ENCODE peak calls at places on chromosomes 1 and 21, in seven cellular contexts. L is GM13976, T is glutamatergic neuron, Y is psoas muscle, F is cardiac fibroblast, B is HFFc6, Z is nephron progenitor cell. C is an unnamed sample.

GRCh38 chr1:45243476-45244343 is 37.3 kb upstream of the ZSWIM5 start:
- DNase-seq in L (no peak), T (no peak), Y (no peak), F (no peak), B (peak; percentile 21), Z (no peak), C (no peak)

GRCh38 chr1:48061162-48062136 is 64.3 kb upstream of the TRABD2B start:
- DNase-seq in L (peak; percentile 47), T (peak; percentile 66), Y (no peak), F (peak; percentile 71), B (no peak), Z (peak; percentile 68), C (peak; percentile 80)

GRCh38 chr1:196317535-196318522 is 290.4 kb downstream of the KCNT2 start:
- DNase-seq in L (no peak), T (peak; percentile 44), Y (no peak), F (peak; percentile 70), B (peak; percentile 43), Z (peak; percentile 15), C (peak; percentile 78)

GRCh38 chr1:175317309-175317708 is 124.7 kb upstream of the KIAA0040 start:
- DNase-seq in L (no peak), T (peak; percentile 29), Y (no peak), F (no peak), B (no peak), Z (peak; percentile 17), C (peak; percentile 6)

GRCh38 chr1:1778827-1779675 is 781 bp upstream of the NADK start:
- DNase-seq in L (peak; percentile 93), T (peak; percentile 51), Y (peak; percentile 85), F (no peak), B (no peak), Z (peak; percentile 70), C (no peak)

GRCh38 chr1:29973406-29973805 is 737.1 kb downstream of the PTPRU start:
- DNase-seq in L (no peak), T (no peak), Y (no peak), F (no peak), B (no peak), Z (no peak), C (no peak)

GRCh38 chr1:235100124-235100801 is 28.4 kb downstream of the TOMM20 start:
- DNase-seq in L (no peak), T (peak; percentile 26), Y (no peak), F (peak; percentile 41), B (no peak), Z (no peak), C (peak; percentile 49)

GRCh38 chr1:60088620-60089155 is 15.1 kb upstream of the C1orf87 start:
- DNase-seq in L (no peak), T (no peak), Y (no peak), F (no peak), B (no peak), Z (no peak), C (peak; percentile 37)

GRCh38 chr1:67059331-67059730 is 5.4 kb upstream of the SLC35D1 start:
- DNase-seq in L (no peak), T (no peak), Y (no peak), F (peak; percentile 8), B (no peak), Z (no peak), C (peak; percentile 37)

GRCh38 chr1:226723640-226724532 is 15.2 kb downstream of the ITPKB start:
- DNase-seq in L (no peak), T (peak; percentile 78), Y (no peak), F (peak; percentile 83), B (peak; percentile 41), Z (peak; percentile 80), C (peak; percentile 85)

GRCh38 chr1:55213885-55214213 is 1.3 kb downstream of the USP24 start:
- DNase-seq in L (peak; percentile 38), T (peak; percentile 33), Y (no peak), F (no peak), B (no peak), Z (peak; percentile 27), C (no peak)

GRCh38 chr1:159015440-159015909 is 5.8 kb downstream of the IFI16 start:
- DNase-seq in L (peak; percentile 64), T (no peak), Y (peak; percentile 62), F (peak; percentile 92), B (peak; percentile 76), Z (no peak), C (peak; percentile 96)

GRCh38 chr21:41876928-41877652 is 2.1 kb downstream of the PRDM15 start:
- DNase-seq in L (no peak), T (no peak), Y (peak; percentile 21), F (no peak), B (no peak), Z (no peak), C (no peak)

GRCh38 chr21:32604484-32604883 is 7.7 kb downstream of the CFAP298 start:
- DNase-seq in L (no peak), T (peak; percentile 80), Y (no peak), F (no peak), B (no peak), Z (no peak), C (no peak)

GRCh38 chr1:157575744-157576143 is 22.1 kb downstream of the FCRL4 start:
- DNase-seq in L (no peak), T (no peak), Y (no peak), F (no peak), B (no peak), Z (no peak), C (no peak)

GRCh38 chr1:243798726-243799125 is 51.3 kb downstream of the AKT3 start:
- DNase-seq in L (no peak), T (no peak), Y (no peak), F (peak; percentile 59), B (peak; percentile 96), Z (no peak), C (peak; percentile 80)

GRCh38 chr1:78102082-78102481 is 56.3 kb downstream of the GIPC2 start:
- DNase-seq in L (no peak), T (no peak), Y (no peak), F (peak; percentile 52), B (peak; percentile 86), Z (no peak), C (peak; percentile 96)

GRCh38 chr1:208652300-208653160 is 408.3 kb upstream of the PLXNA2 start:
- DNase-seq in L (peak; percentile 70), T (peak; percentile 71), Y (no peak), F (peak; percentile 81), B (peak; percentile 63), Z (peak; percentile 53), C (peak; percentile 83)

GRCh38 chr1:171702598-171702997 is 39.3 kb downstream of the VAMP4 start:
- DNase-seq in L (no peak), T (no peak), Y (no peak), F (no peak), B (no peak), Z (no peak), C (no peak)

GRCh38 chr1:155513300-155513926 is 49.2 kb downstream of the ASH1L start:
- DNase-seq in L (no peak), T (no peak), Y (no peak), F (no peak), B (peak; percentile 80), Z (no peak), C (peak; percentile 59)

GRCh38 chr1:215517441-215517891 is 49.6 kb upstream of the KCTD3 start:
- DNase-seq in L (no peak), T (no peak), Y (no peak), F (peak; percentile 8), B (peak; percentile 46), Z (no peak), C (peak; percentile 74)

GRCh38 chr1:73782901-73783300 is 415.1 kb downstream of the LRRIQ3 start:
- DNase-seq in L (no peak), T (no peak), Y (no peak), F (peak; percentile 1), B (no peak), Z (no peak), C (no peak)

GRCh38 chr1:152348447-152348846 is 11.4 kb downstream of the FLG2 start:
- DNase-seq in L (no peak), T (no peak), Y (no peak), F (no peak), B (no peak), Z (no peak), C (peak; percentile 16)

GRCh38 chr1:192252776-192253175 is 64.0 kb upstream of the RGS21 start:
- DNase-seq in L (no peak), T (no peak), Y (no peak), F (no peak), B (no peak), Z (no peak), C (peak; percentile 72)

GRCh38 chr21:31931644-31932469 is 59.0 kb downstream of the HUNK start:
- DNase-seq in L (no peak), T (no peak), Y (no peak), F (no peak), B (no peak), Z (no peak), C (no peak)

DNA sequence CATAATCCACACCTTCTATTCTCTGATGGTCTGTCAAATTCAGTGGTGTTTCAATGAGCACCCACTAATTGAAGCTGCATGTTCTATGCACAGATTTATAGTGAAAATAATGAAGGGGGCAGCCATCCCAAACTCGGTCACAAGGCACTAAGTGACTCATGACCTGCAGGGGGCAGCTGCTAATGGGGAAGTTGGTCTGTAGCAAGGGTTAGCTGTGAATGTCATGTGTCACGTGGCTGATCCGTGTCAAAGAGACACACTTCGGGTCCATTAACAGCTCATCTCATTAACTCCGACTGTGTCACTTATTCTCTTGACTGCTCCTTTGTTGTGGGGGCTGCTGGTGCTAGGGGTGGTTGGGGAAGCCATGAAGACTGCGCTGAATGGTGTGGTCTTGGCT is 306.6 kb downstream of the PCP4 start:
- DNase-seq in L (no peak), T (no peak), Y (no peak), F (no peak), B (no peak), Z (no peak), C (no peak)
- TF ChIP-seq CTCF in L (no peak), T (no peak), Y (no peak), F (no peak), B (no peak), Z (no peak), C (no peak)

GRCh38 chr21:34745557-34746255 is 76.9 kb downstream of the CLIC6 start:
- DNase-seq in L (peak; percentile 79), T (peak; percentile 72), Y (peak; percentile 81), F (peak; percentile 91), B (peak; percentile 80), Z (peak; percentile 71), C (peak; percentile 93)
- TF ChIP-seq CTCF in L (peak; percentile 83), T (peak; percentile 88), Y (peak; percentile 93), F (peak; percentile 88), B (peak; percentile 93), Z (peak; percentile 89), C (peak; percentile 92)

GRCh38 chr1:17488977-17489739 is 49.7 kb upstream of the RCC2 start:
- DNase-seq in L (no peak), T (no peak), Y (no peak), F (peak; percentile 45), B (no peak), Z (peak; percentile 7), C (peak; percentile 84)
- TF ChIP-seq CTCF in L (no peak), T (no peak), Y (no peak), F (no peak), B (peak; percentile 23), Z (no peak), C (no peak)

GRCh38 chr1:41473738-41474362 is 10.6 kb downstream of the EDN2 start:
- DNase-seq in L (no peak), T (no peak), Y (no peak), F (no peak), B (no peak), Z (no peak), C (no peak)

GRCh38 chr1:41476807-41477361 is 7.6 kb downstream of the EDN2 start:
- DNase-seq in L (no peak), T (no peak), Y (no peak), F (no peak), B (no peak), Z (no peak), C (peak; percentile 81)

GRCh38 chr1:41474490-41475271 is 9.8 kb downstream of the EDN2 start:
- DNase-seq in L (no peak), T (peak; percentile 47), Y (no peak), F (peak; percentile 59), B (peak; percentile 34), Z (no peak), C (no peak)

GRCh38 chr1:41475859-41476567 is 8.5 kb downstream of the EDN2 start:
- DNase-seq in L (no peak), T (no peak), Y (no peak), F (peak; percentile 34), B (peak; percentile 69), Z (no peak), C (no peak)

GRCh38 chr1:41475346-41475745 is 9.1 kb downstream of the EDN2 start:
- DNase-seq in L (no peak), T (no peak), Y (no peak), F (no peak), B (no peak), Z (no peak), C (no peak)
- TF ChIP-seq CTCF in L (no peak), T (no peak), Y (no peak), F (no peak), B (no peak), Z (no peak), C (no peak)